ENCODE peak calls at places on chromosomes 3 and 15, in seven cellular contexts. G, P, W, M, F, Q and H are unnamed samples.

GRCh38 chr3:21944251-21944650 is 193.2 kb upstream of the ZNF385D start:
- DNase-seq in G (no peak), P (no peak), W (no peak), M (no peak), F (no peak), Q (no peak), H (no peak)

GRCh38 chr15:96359772-96360498 is 29.4 kb downstream of the NR2F2 start:
- DNase-seq in G (no peak), P (no peak), W (no peak), M (no peak), F (peak), Q (peak), H (no peak)

GRCh38 chr3:30282052-30282708 is 324.2 kb upstream of the TGFBR2 start:
- DNase-seq in G (peak), P (peak), W (no peak), M (no peak), F (no peak), Q (no peak), H (peak)

GRCh38 chr15:47184003-47184404 is 533.3 kb upstream of the SEMA6D start:
- DNase-seq in G (no peak), P (no peak), W (no peak), M (no peak), F (peak), Q (no peak), H (no peak)

GRCh38 chr3:64187065-64187959 is 38.0 kb downstream of the PRICKLE2 start:
- DNase-seq in G (peak), P (peak), W (no peak), M (no peak), F (no peak), Q (no peak), H (peak)

GRCh38 chr3:60992395-60992794 is 258.9 kb downstream of the FHIT start:
- DNase-seq in G (no peak), P (no peak), W (no peak), M (no peak), F (no peak), Q (no peak), H (no peak)

GRCh38 chr3:62798000-62798399 is 77.2 kb downstream of the CADPS start:
- DNase-seq in G (no peak), P (no peak), W (no peak), M (no peak), F (no peak), Q (no peak), H (no peak)

GRCh38 chr3:54008099-54008498 is 114.3 kb upstream of the CACNA2D3 start:
- DNase-seq in G (no peak), P (no peak), W (no peak), M (no peak), F (no peak), Q (no peak), H (no peak)

GRCh38 chr15:94793641-94794040 is 562.3 kb downstream of the MCTP2 start:
- DNase-seq in G (no peak), P (no peak), W (no peak), M (no peak), F (no peak), Q (no peak), H (peak)

GRCh38 chr15:45114751-45115085 is 592 bp downstream of the DUOXA2 start:
- DNase-seq in G (no peak), P (no peak), W (no peak), M (no peak), F (no peak), Q (no peak), H (no peak)

GRCh38 chr15:75904241-75904631 is 558 bp downstream of the FBXO22 start:
- DNase-seq in G (peak), P (peak), W (peak), M (no peak), F (peak), Q (no peak), H (peak)

GRCh38 chr15:63718590-63719035 is 115.1 kb downstream of the HERC1 start:
- DNase-seq in G (peak), P (peak), W (no peak), M (no peak), F (no peak), Q (no peak), H (peak)

GRCh38 chr3:38155825-38156224 is 9.5 kb upstream of the OXSR1 start:
- DNase-seq in G (no peak), P (no peak), W (no peak), M (no peak), F (no peak), Q (no peak), H (no peak)

GRCh38 chr3:15102256-15102655 is 3.3 kb upstream of the RBSN start:
- DNase-seq in G (no peak), P (no peak), W (no peak), M (no peak), F (no peak), Q (no peak), H (no peak)

GRCh38 chr15:59751552-59752413 is 62.7 kb upstream of the BNIP2 start:
- DNase-seq in G (peak), P (peak), W (no peak), M (no peak), F (no peak), Q (no peak), H (no peak)

GRCh38 chr15:48872632-48873031 is 5.3 kb upstream of the EID1 start:
- DNase-seq in G (no peak), P (no peak), W (no peak), M (no peak), F (no peak), Q (no peak), H (no peak)

GRCh38 chr3:73029321-73029796 is 32.1 kb upstream of the EBLN2 start:
- DNase-seq in G (peak), P (peak), W (peak), M (no peak), F (no peak), Q (no peak), H (peak)
- H3K27ac ChIP-seq in G (peak), P (peak), W (peak), M (no peak), F (peak), Q (no peak), H (no peak)

GRCh38 chr15:39246523-39246922 is 334.4 kb upstream of the THBS1 start:
- DNase-seq in G (no peak), P (no peak), W (no peak), M (no peak), F (no peak), Q (no peak), H (peak)

GRCh38 chr15:39244776-39245175 is 336.1 kb upstream of the THBS1 start:
- DNase-seq in G (no peak), P (no peak), W (no peak), M (no peak), F (no peak), Q (no peak), H (no peak)

GRCh38 chr15:39250001-39250400 is 330.9 kb upstream of the THBS1 start:
- DNase-seq in G (no peak), P (no peak), W (no peak), M (no peak), F (no peak), Q (no peak), H (no peak)

GRCh38 chr15:39248204-39248603 is 332.7 kb upstream of the THBS1 start:
- DNase-seq in G (no peak), P (peak), W (no peak), M (no peak), F (no peak), Q (no peak), H (peak)

DNA sequence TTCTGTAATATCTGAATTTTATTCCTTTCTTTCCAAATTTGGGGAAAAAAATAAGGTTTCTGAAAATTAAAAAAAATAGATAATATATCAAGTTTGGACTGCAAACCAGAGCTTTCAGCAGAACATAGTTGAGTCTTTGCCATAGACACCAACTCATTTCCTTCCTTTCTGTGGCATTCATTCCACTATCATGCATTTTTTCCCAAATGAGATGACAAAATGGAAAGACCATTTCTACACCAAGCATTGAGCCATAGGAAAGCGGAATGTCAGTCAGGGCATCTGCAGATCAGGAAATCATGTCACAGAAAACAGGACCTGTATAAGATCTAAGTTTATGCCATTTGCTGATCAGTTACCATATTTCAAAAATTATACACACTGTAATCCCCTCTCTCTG is 333.3 kb upstream of the THBS1 start:
- DNase-seq in G (no peak), P (no peak), W (no peak), M (no peak), F (no peak), Q (no peak), H (peak)
- TF ChIP-seq RFX5 in G (no peak), P (no peak), W (no peak), M (no peak), F (no peak), Q (no peak), H (no peak)

DNA sequence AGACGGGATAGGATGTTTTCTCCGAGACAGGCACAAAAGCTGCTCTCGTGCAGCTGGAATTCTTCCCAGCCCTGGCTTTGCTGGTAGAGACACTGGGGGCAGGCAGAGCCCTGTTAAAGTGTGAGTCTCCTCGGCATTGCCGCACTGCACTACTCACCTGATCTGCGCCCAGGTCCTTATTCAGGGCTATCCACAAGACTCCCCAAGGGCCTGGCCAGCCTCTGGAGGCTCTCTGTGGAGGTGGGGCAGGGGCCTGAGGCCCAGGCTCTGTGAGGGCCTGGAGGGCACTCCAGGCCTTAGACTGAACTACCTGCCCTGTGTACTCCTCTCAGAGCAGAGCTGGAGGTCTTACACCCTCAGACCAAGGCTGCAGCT is 48.4 kb downstream of the KY start:
- DNase-seq in G (no peak), P (no peak), W (no peak), M (no peak), F (no peak), Q (no peak), H (no peak)
- H3K27ac ChIP-seq in G (no peak), P (no peak), W (no peak), M (no peak), F (no peak), Q (no peak), H (no peak)

GRCh38 chr3:2961576-2961975 is 148.6 kb downstream of the IL5RA start:
- DNase-seq in G (no peak), P (no peak), W (no peak), M (no peak), F (no peak), Q (no peak), H (no peak)
- TF ChIP-seq RFX5 in G (no peak), P (no peak), W (no peak), M (no peak), F (no peak), Q (no peak), H (no peak)